ENCODE peak calls at places on chromosome 10, in four cellular contexts. One of them, this sample, is unnamed.

GRCh38 chr10:77837248-77837924 is 89.2 kb downstream of the DLG5 start:
- DNase-seq in GM13977: peak
- DNase-seq in AG04450: peak
- DNase-seq in stimulated activated CD4-positive, alpha-beta T cell treated with anti-CD3 and anti-CD28 coated beads, TNF-alpha, amount 100 ng/mL, for 48 hours: peak
- DNase-seq in this sample: no peak

GRCh38 chr10:125523347-125523746 is 159.6 kb downstream of the TEX36 start:
- DNase-seq in GM13977: no peak
- DNase-seq in AG04450: no peak
- DNase-seq in stimulated activated CD4-positive, alpha-beta T cell treated with anti-CD3 and anti-CD28 coated beads, TNF-alpha, amount 100 ng/mL, for 48 hours: no peak
- DNase-seq in this sample: no peak

GRCh38 chr10:112404612-112405011 is 30.7 kb downstream of the ACSL5 start:
- DNase-seq in GM13977: no peak
- DNase-seq in AG04450: no peak
- DNase-seq in stimulated activated CD4-positive, alpha-beta T cell treated with anti-CD3 and anti-CD28 coated beads, TNF-alpha, amount 100 ng/mL, for 48 hours: no peak
- DNase-seq in this sample: no peak

GRCh38 chr10:130914377-130914776 is 397.1 kb downstream of the TCERG1L start:
- DNase-seq in GM13977: no peak
- DNase-seq in AG04450: no peak
- DNase-seq in stimulated activated CD4-positive, alpha-beta T cell treated with anti-CD3 and anti-CD28 coated beads, TNF-alpha, amount 100 ng/mL, for 48 hours: no peak
- DNase-seq in this sample: no peak

GRCh38 chr10:22479419-22479818 is 134.1 kb downstream of the SPAG6 start:
- DNase-seq in GM13977: no peak
- DNase-seq in AG04450: no peak
- DNase-seq in stimulated activated CD4-positive, alpha-beta T cell treated with anti-CD3 and anti-CD28 coated beads, TNF-alpha, amount 100 ng/mL, for 48 hours: no peak
- DNase-seq in this sample: no peak

GRCh38 chr10:25048463-25048862 is 32.1 kb downstream of the THNSL1 start:
- DNase-seq in GM13977: no peak
- DNase-seq in AG04450: no peak
- DNase-seq in stimulated activated CD4-positive, alpha-beta T cell treated with anti-CD3 and anti-CD28 coated beads, TNF-alpha, amount 100 ng/mL, for 48 hours: no peak
- DNase-seq in this sample: no peak

GRCh38 chr10:132669208-132669861 is 116.6 kb downstream of the NKX6-2 start:
- DNase-seq in GM13977: no peak
- DNase-seq in AG04450: no peak
- DNase-seq in stimulated activated CD4-positive, alpha-beta T cell treated with anti-CD3 and anti-CD28 coated beads, TNF-alpha, amount 100 ng/mL, for 48 hours: no peak
- DNase-seq in this sample: no peak

GRCh38 chr10:122310311-122311050 is 39.4 kb downstream of the BTBD16 start:
- DNase-seq in GM13977: no peak
- DNase-seq in AG04450: no peak
- DNase-seq in stimulated activated CD4-positive, alpha-beta T cell treated with anti-CD3 and anti-CD28 coated beads, TNF-alpha, amount 100 ng/mL, for 48 hours: no peak
- DNase-seq in this sample: no peak

GRCh38 chr10:87054373-87055295 is 34.5 kb downstream of the FAM25A start:
- DNase-seq in GM13977: peak
- DNase-seq in AG04450: peak
- DNase-seq in stimulated activated CD4-positive, alpha-beta T cell treated with anti-CD3 and anti-CD28 coated beads, TNF-alpha, amount 100 ng/mL, for 48 hours: no peak
- DNase-seq in this sample: no peak

GRCh38 chr10:497898-498451 is 191.5 kb downstream of the DIP2C start:
- DNase-seq in GM13977: no peak
- DNase-seq in AG04450: no peak
- DNase-seq in stimulated activated CD4-positive, alpha-beta T cell treated with anti-CD3 and anti-CD28 coated beads, TNF-alpha, amount 100 ng/mL, for 48 hours: no peak
- DNase-seq in this sample: no peak

GRCh38 chr10:86345296-86346168 is 21.1 kb downstream of the GRID1 start:
- DNase-seq in GM13977: no peak
- DNase-seq in AG04450: no peak
- DNase-seq in stimulated activated CD4-positive, alpha-beta T cell treated with anti-CD3 and anti-CD28 coated beads, TNF-alpha, amount 100 ng/mL, for 48 hours: no peak
- DNase-seq in this sample: no peak

GRCh38 chr10:79053481-79054202 is 15.1 kb upstream of the ZMIZ1 start:
- DNase-seq in GM13977: no peak
- DNase-seq in AG04450: no peak
- DNase-seq in stimulated activated CD4-positive, alpha-beta T cell treated with anti-CD3 and anti-CD28 coated beads, TNF-alpha, amount 100 ng/mL, for 48 hours: no peak
- DNase-seq in this sample: no peak

GRCh38 chr10:132335189-132336063 is 3.4 kb downstream of the LRRC27 start:
- DNase-seq in GM13977: peak
- DNase-seq in AG04450: no peak
- DNase-seq in stimulated activated CD4-positive, alpha-beta T cell treated with anti-CD3 and anti-CD28 coated beads, TNF-alpha, amount 100 ng/mL, for 48 hours: no peak
- DNase-seq in this sample: peak

GRCh38 chr10:79243211-79244067 is 103.8 kb upstream of the PPIF start:
- DNase-seq in GM13977: peak
- DNase-seq in AG04450: no peak
- DNase-seq in stimulated activated CD4-positive, alpha-beta T cell treated with anti-CD3 and anti-CD28 coated beads, TNF-alpha, amount 100 ng/mL, for 48 hours: peak
- DNase-seq in this sample: no peak